ENCODE peak calls at places on chromosome 16, in seven cellular contexts. U, O, N, C, J, T and D are unnamed samples.

GRCh38 chr16:6932871-6933390 is 399.7 kb upstream of the RBFOX1 start:
- DNase-seq in U (no peak), O (no peak), N (no peak), C (no peak), J (no peak), T (no peak), D (no peak)

GRCh38 chr16:12703935-12704334 is 99.8 kb downstream of the CPPED1 start:
- DNase-seq in U (no peak), O (no peak), N (no peak), C (no peak), J (no peak), T (no peak), D (no peak)

GRCh38 chr16:20307240-20307671 is 20.1 kb downstream of the GP2 start:
- DNase-seq in U (no peak), O (no peak), N (no peak), C (no peak), J (no peak), T (no peak), D (no peak)

GRCh38 chr16:6105115-6105514 is 1007.5 kb upstream of the EEF2KMT start:
- DNase-seq in U (no peak), O (no peak), N (no peak), C (no peak), J (no peak), T (no peak), D (no peak)

GRCh38 chr16:14347706-14348105 is 276.6 kb downstream of the MRTFB start:
- DNase-seq in U (no peak), O (no peak), N (no peak), C (no peak), J (no peak), T (no peak), D (no peak)

GRCh38 chr16:2769675-2770056 is 7.4 kb downstream of the ELOB start:
- DNase-seq in U (peak; percentile 73), O (no peak), N (no peak), C (no peak), J (peak; percentile 64), T (no peak), D (peak; percentile 94)

GRCh38 chr16:87945351-87946042 is 5.7 kb upstream of the BANP start:
- DNase-seq in U (peak; percentile 86), O (peak; percentile 99), N (peak; percentile 83), C (no peak), J (peak; percentile 85), T (peak; percentile 57), D (peak; percentile 85)

GRCh38 chr16:25155553-25156460 is 44.3 kb downstream of the LCMT1 start:
- DNase-seq in U (no peak), O (no peak), N (no peak), C (no peak), J (no peak), T (no peak), D (no peak)

GRCh38 chr16:68645494-68646388 is 631 bp downstream of the CDH3 start:
- DNase-seq in U (peak; percentile 26), O (peak; percentile 44), N (no peak), C (no peak), J (peak; percentile 48), T (no peak), D (no peak)

GRCh38 chr16:82888616-82889015 is 261.8 kb downstream of the CDH13 start:
- DNase-seq in U (no peak), O (no peak), N (peak; percentile 98), C (no peak), J (no peak), T (no peak), D (no peak)

GRCh38 chr16:50304467-50305440 is 38.4 kb downstream of the ADCY7 start:
- DNase-seq in U (peak; percentile 20), O (no peak), N (no peak), C (no peak), J (no peak), T (no peak), D (no peak)

GRCh38 chr16:52825882-52826281 is 226.8 kb downstream of the CHD9NB start:
- DNase-seq in U (no peak), O (no peak), N (peak; percentile 5), C (no peak), J (no peak), T (no peak), D (no peak)

GRCh38 chr16:77585379-77585778 is 136.9 kb upstream of the NUDT7 start:
- DNase-seq in U (no peak), O (no peak), N (peak; percentile 66), C (no peak), J (no peak), T (no peak), D (no peak)

GRCh38 chr16:20849587-20850390 is 43.5 kb downstream of the REXO5 start:
- DNase-seq in U (peak; percentile 55), O (peak; percentile 69), N (peak; percentile 80), C (peak; percentile 45), J (peak; percentile 67), T (peak; percentile 51), D (no peak)

GRCh38 chr16:14473488-14473887 is 156.6 kb downstream of the PARN start:
- DNase-seq in U (no peak), O (no peak), N (no peak), C (no peak), J (no peak), T (no peak), D (no peak)

GRCh38 chr16:25135239-25135878 is 23.8 kb downstream of the LCMT1 start:
- DNase-seq in U (no peak), O (no peak), N (peak; percentile 52), C (no peak), J (no peak), T (no peak), D (no peak)

GRCh38 chr16:69839240-69839688 is 77.1 kb downstream of the WWP2 start:
- DNase-seq in U (no peak), O (no peak), N (no peak), C (no peak), J (no peak), T (no peak), D (no peak)

GRCh38 chr16:75044800-75045361 is 46.1 kb downstream of the ZNRF1 start:
- DNase-seq in U (peak; percentile 63), O (peak; percentile 67), N (peak; percentile 58), C (no peak), J (peak; percentile 70), T (no peak), D (no peak)

GRCh38 chr16:48448799-48449481 is 63.7 kb upstream of the SIAH1 start:
- DNase-seq in U (peak; percentile 18), O (no peak), N (no peak), C (no peak), J (no peak), T (no peak), D (no peak)

GRCh38 chr16:9372934-9373890 is 281.8 kb downstream of the HAPSTR1 start:
- DNase-seq in U (no peak), O (no peak), N (no peak), C (no peak), J (no peak), T (no peak), D (no peak)
- TF ChIP-seq CTCF in U (no peak), O (no peak), N (no peak), C (no peak), J (no peak), T (no peak), D (no peak)

GRCh38 chr16:31354394-31355291 is at the start of gene ITGAX:
- DNase-seq in U (peak; percentile 89), O (peak; percentile 52), N (peak; percentile 8), C (no peak), J (peak; percentile 91), T (peak; percentile 63), D (peak; percentile 79)
- H3K27ac ChIP-seq in U (peak within 1 kb of the TSS; percentile 87), O (no peak within 1 kb of the TSS), N (no peak within 1 kb of the TSS), C (no peak within 1 kb of the TSS), J (peak within 1 kb of the TSS; percentile 68), T (no peak within 1 kb of the TSS), D (no peak within 1 kb of the TSS)

DNA sequence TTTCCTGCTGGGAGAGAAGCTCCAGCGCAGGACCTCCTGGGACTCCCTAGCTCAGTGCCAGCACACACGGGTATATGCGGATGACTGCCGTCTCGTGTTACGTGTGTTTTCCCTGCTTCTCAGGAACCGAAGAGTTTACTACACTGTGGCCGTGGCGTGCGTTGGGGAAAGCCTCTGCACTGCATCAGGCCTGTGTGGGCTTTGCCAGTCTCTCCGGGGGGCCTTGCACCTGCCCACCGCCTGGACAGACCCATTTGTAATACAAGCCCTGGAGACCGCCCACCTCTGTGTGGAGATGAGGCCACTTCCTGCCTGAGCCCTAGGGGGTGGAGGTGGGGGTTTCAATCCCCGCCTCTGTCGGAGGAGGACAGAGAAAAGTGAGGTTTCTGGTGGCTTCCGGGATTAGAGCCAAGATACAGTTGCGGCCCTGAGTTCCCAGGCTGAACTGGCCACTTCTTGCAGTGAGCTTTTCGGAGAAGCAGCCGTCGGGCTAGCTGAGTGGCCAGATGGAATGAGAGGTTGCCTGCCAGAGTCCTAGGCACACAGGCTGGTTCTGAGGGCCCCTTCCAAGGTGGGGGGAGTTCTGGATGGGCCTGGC is 43.4 kb upstream of the GSE1 start:
- DNase-seq in U (peak; percentile 80), O (peak; percentile 22), N (peak; percentile 56), C (no peak), J (peak; percentile 62), T (peak; percentile 65), D (no peak)
- H3K4me3 ChIP-seq in U (peak overlapping the region; percentile 14), O (no peak overlapping the region), N (no peak overlapping the region), C (no peak overlapping the region), J (peak overlapping the region; percentile 19), T (peak overlapping the region; percentile 40), D (no peak overlapping the region)

DNA sequence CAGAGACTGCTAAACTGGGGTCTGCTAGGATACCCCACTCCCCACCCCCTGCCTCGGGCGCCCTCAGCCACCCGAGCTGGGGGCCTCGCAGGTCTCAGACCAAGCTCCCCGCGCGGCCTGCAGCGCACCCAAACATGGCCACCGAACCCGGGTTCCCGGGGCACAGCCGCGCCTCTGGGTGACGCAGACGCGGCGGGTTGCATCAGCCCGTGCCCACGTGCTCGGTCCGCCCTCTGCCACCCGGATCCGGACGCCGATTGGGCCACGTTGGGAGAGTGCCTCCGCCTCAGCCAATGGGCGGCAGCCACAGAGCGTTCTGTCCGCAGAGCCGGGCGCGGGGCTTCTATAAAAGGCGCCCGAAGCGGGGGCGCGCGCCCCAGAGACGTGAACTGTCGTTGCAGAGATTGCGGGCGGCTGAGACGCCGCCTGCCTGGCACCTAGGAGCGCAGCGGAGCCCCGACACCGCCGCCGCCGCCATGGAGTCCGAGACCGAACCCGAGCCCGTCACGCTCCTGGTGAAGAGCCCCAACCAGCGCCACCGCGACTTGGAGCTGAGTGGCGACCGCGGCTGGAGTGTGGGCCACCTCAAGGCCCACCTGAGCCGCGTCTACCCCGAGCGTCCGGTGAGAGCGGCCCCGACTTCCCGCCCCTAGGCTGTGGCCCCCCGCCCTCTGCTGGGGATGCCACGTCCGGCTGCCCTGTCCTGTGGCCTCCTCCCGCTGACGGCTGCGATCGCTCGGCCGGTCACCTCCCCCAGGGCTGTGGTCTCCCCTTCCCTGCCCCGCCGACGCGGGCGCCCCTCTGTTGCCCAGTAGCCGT is at the start of gene HERPUD1:
- DNase-seq in U (peak; percentile 99), O (peak; percentile 97), N (peak; percentile 98), C (peak; percentile 89), J (peak; percentile 99), T (peak; percentile 99), D (peak; percentile 98)
- TF ChIP-seq CTCF in U (peak; percentile 18), O (no peak), N (no peak), C (peak; percentile 40), J (no peak), T (no peak), D (peak; percentile 14)

GRCh38 chr16:22661161-22661647 is 150.5 kb downstream of the NPIPB5 start:
- DNase-seq in U (no peak), O (no peak), N (no peak), C (no peak), J (no peak), T (no peak), D (no peak)
- H3K27ac ChIP-seq in U (no peak overlapping the region), O (no peak overlapping the region), N (no peak overlapping the region), C (no peak overlapping the region), J (no peak overlapping the region), T (no peak overlapping the region), D (no peak overlapping the region)